ENCODE peak calls at places on chromosomes 12 and 14, in eight cellular contexts. One of them, this sample, is unnamed.

GRCh38 chr14:38409081-38409705 is 153.3 kb upstream of the CLEC14A start:
- DNase-seq in sigmoid colon: no peak
- DNase-seq in T-helper 9 cell: no peak
- DNase-seq in kidney glomerular epithelial cell: no peak
- DNase-seq in activated naive CD4-positive, alpha-beta T cell treated with Interleukin-2 at 50 U/mL for 16 hours: no peak
- DNase-seq in substantia nigra: no peak
- DNase-seq in heart left ventricle: no peak
- DNase-seq in globus pallidus: no peak
- DNase-seq in this sample: no peak

GRCh38 chr12:113689047-113689610 is 217.5 kb upstream of the LHX5 start:
- DNase-seq in heart left ventricle: no peak
- DNase-seq in globus pallidus: peak
- DNase-seq in substantia nigra: no peak
- DNase-seq in kidney glomerular epithelial cell: no peak
- DNase-seq in activated naive CD4-positive, alpha-beta T cell treated with Interleukin-2 at 50 U/mL for 16 hours: no peak
- DNase-seq in T-helper 9 cell: no peak
- DNase-seq in sigmoid colon: no peak
- DNase-seq in this sample: no peak

GRCh38 chr12:122399592-122400373 is 22.7 kb downstream of the CLIP1 start:
- DNase-seq in activated naive CD4-positive, alpha-beta T cell treated with Interleukin-2 at 50 U/mL for 16 hours: peak
- DNase-seq in substantia nigra: peak
- DNase-seq in heart left ventricle: peak
- DNase-seq in globus pallidus: peak
- DNase-seq in T-helper 9 cell: peak
- DNase-seq in sigmoid colon: peak
- DNase-seq in kidney glomerular epithelial cell: peak
- DNase-seq in this sample: no peak

GRCh38 chr12:88579941-88580871 is at the start of gene KITLG:
- DNase-seq in activated naive CD4-positive, alpha-beta T cell treated with Interleukin-2 at 50 U/mL for 16 hours: no peak
- DNase-seq in heart left ventricle: peak
- DNase-seq in kidney glomerular epithelial cell: peak
- DNase-seq in T-helper 9 cell: no peak
- DNase-seq in globus pallidus: peak
- DNase-seq in sigmoid colon: peak
- DNase-seq in substantia nigra: peak
- DNase-seq in this sample: peak

GRCh38 chr12:75890141-75890540 is 141.4 kb downstream of the PHLDA1 start:
- DNase-seq in activated naive CD4-positive, alpha-beta T cell treated with Interleukin-2 at 50 U/mL for 16 hours: no peak
- DNase-seq in heart left ventricle: no peak
- DNase-seq in T-helper 9 cell: no peak
- DNase-seq in kidney glomerular epithelial cell: no peak
- DNase-seq in substantia nigra: no peak
- DNase-seq in globus pallidus: peak
- DNase-seq in sigmoid colon: no peak
- DNase-seq in this sample: no peak

GRCh38 chr14:47009615-47010014 is 358.0 kb upstream of the RPL10L start:
- DNase-seq in heart left ventricle: no peak
- DNase-seq in T-helper 9 cell: no peak
- DNase-seq in substantia nigra: no peak
- DNase-seq in activated naive CD4-positive, alpha-beta T cell treated with Interleukin-2 at 50 U/mL for 16 hours: no peak
- DNase-seq in globus pallidus: no peak
- DNase-seq in sigmoid colon: no peak
- DNase-seq in kidney glomerular epithelial cell: no peak
- DNase-seq in this sample: no peak

GRCh38 chr12:40058721-40059190 is 47.1 kb downstream of the SLC2A13 start:
- DNase-seq in heart left ventricle: no peak
- DNase-seq in T-helper 9 cell: no peak
- DNase-seq in kidney glomerular epithelial cell: no peak
- DNase-seq in activated naive CD4-positive, alpha-beta T cell treated with Interleukin-2 at 50 U/mL for 16 hours: no peak
- DNase-seq in substantia nigra: no peak
- DNase-seq in globus pallidus: peak
- DNase-seq in sigmoid colon: no peak
- DNase-seq in this sample: no peak

GRCh38 chr14:31080060-31080459 is 53.9 kb upstream of the STRN3 start:
- DNase-seq in heart left ventricle: no peak
- DNase-seq in activated naive CD4-positive, alpha-beta T cell treated with Interleukin-2 at 50 U/mL for 16 hours: no peak
- DNase-seq in globus pallidus: no peak
- DNase-seq in kidney glomerular epithelial cell: no peak
- DNase-seq in sigmoid colon: no peak
- DNase-seq in substantia nigra: no peak
- DNase-seq in T-helper 9 cell: no peak
- DNase-seq in this sample: no peak

GRCh38 chr12:59927041-59927440 is 331.2 kb downstream of the SLC16A7 start:
- DNase-seq in globus pallidus: no peak
- DNase-seq in activated naive CD4-positive, alpha-beta T cell treated with Interleukin-2 at 50 U/mL for 16 hours: no peak
- DNase-seq in sigmoid colon: no peak
- DNase-seq in kidney glomerular epithelial cell: no peak
- DNase-seq in T-helper 9 cell: no peak
- DNase-seq in heart left ventricle: no peak
- DNase-seq in substantia nigra: no peak
- DNase-seq in this sample: no peak

GRCh38 chr12:108972226-108972757 is 48.6 kb downstream of the SVOP start:
- DNase-seq in activated naive CD4-positive, alpha-beta T cell treated with Interleukin-2 at 50 U/mL for 16 hours: no peak
- DNase-seq in heart left ventricle: no peak
- DNase-seq in T-helper 9 cell: no peak
- DNase-seq in kidney glomerular epithelial cell: no peak
- DNase-seq in globus pallidus: no peak
- DNase-seq in substantia nigra: no peak
- DNase-seq in sigmoid colon: no peak
- DNase-seq in this sample: no peak

GRCh38 chr14:95294320-95294719 is 25.4 kb downstream of the CLMN start:
- DNase-seq in sigmoid colon: no peak
- DNase-seq in kidney glomerular epithelial cell: no peak
- DNase-seq in globus pallidus: no peak
- DNase-seq in activated naive CD4-positive, alpha-beta T cell treated with Interleukin-2 at 50 U/mL for 16 hours: no peak
- DNase-seq in heart left ventricle: no peak
- DNase-seq in T-helper 9 cell: no peak
- DNase-seq in substantia nigra: no peak
- DNase-seq in this sample: no peak

GRCh38 chr12:101891462-101891971 is 14.1 kb downstream of the DRAM1 start:
- DNase-seq in substantia nigra: no peak
- DNase-seq in sigmoid colon: peak
- DNase-seq in globus pallidus: no peak
- DNase-seq in T-helper 9 cell: no peak
- DNase-seq in kidney glomerular epithelial cell: peak
- DNase-seq in activated naive CD4-positive, alpha-beta T cell treated with Interleukin-2 at 50 U/mL for 16 hours: no peak
- DNase-seq in heart left ventricle: no peak
- DNase-seq in this sample: no peak

GRCh38 chr12:46792925-46793324 is 32.9 kb downstream of the SLC38A4 start:
- DNase-seq in globus pallidus: no peak
- DNase-seq in substantia nigra: no peak
- DNase-seq in T-helper 9 cell: no peak
- DNase-seq in kidney glomerular epithelial cell: no peak
- DNase-seq in sigmoid colon: no peak
- DNase-seq in heart left ventricle: no peak
- DNase-seq in activated naive CD4-positive, alpha-beta T cell treated with Interleukin-2 at 50 U/mL for 16 hours: no peak
- DNase-seq in this sample: no peak

GRCh38 chr12:54596526-54596946 is 8.1 kb upstream of the PPP1R1A start:
- DNase-seq in T-helper 9 cell: peak
- DNase-seq in kidney glomerular epithelial cell: peak
- DNase-seq in globus pallidus: peak
- DNase-seq in activated naive CD4-positive, alpha-beta T cell treated with Interleukin-2 at 50 U/mL for 16 hours: peak
- DNase-seq in substantia nigra: peak
- DNase-seq in sigmoid colon: peak
- DNase-seq in heart left ventricle: peak
- DNase-seq in this sample: peak

GRCh38 chr14:33452982-33453381 is 497.9 kb downstream of the EGLN3 start:
- DNase-seq in activated naive CD4-positive, alpha-beta T cell treated with Interleukin-2 at 50 U/mL for 16 hours: no peak
- DNase-seq in sigmoid colon: no peak
- DNase-seq in substantia nigra: no peak
- DNase-seq in heart left ventricle: no peak
- DNase-seq in T-helper 9 cell: no peak
- DNase-seq in kidney glomerular epithelial cell: no peak
- DNase-seq in globus pallidus: no peak
- DNase-seq in this sample: no peak

GRCh38 chr12:56565510-56566101 is 44.0 kb downstream of the RBMS2 start:
- DNase-seq in kidney glomerular epithelial cell: peak
- DNase-seq in heart left ventricle: peak
- DNase-seq in T-helper 9 cell: no peak
- DNase-seq in sigmoid colon: peak
- DNase-seq in activated naive CD4-positive, alpha-beta T cell treated with Interleukin-2 at 50 U/mL for 16 hours: peak
- DNase-seq in globus pallidus: peak
- DNase-seq in substantia nigra: no peak
- DNase-seq in this sample: no peak

GRCh38 chr12:67220065-67220464 is 49.1 kb upstream of the CAND1 start:
- DNase-seq in sigmoid colon: no peak
- DNase-seq in substantia nigra: no peak
- DNase-seq in T-helper 9 cell: no peak
- DNase-seq in globus pallidus: no peak
- DNase-seq in kidney glomerular epithelial cell: no peak
- DNase-seq in activated naive CD4-positive, alpha-beta T cell treated with Interleukin-2 at 50 U/mL for 16 hours: no peak
- DNase-seq in heart left ventricle: no peak
- DNase-seq in this sample: peak

GRCh38 chr12:2306012-2306411 is 253.2 kb downstream of the CACNA1C start:
- DNase-seq in sigmoid colon: no peak
- DNase-seq in activated naive CD4-positive, alpha-beta T cell treated with Interleukin-2 at 50 U/mL for 16 hours: no peak
- DNase-seq in globus pallidus: no peak
- DNase-seq in heart left ventricle: no peak
- DNase-seq in substantia nigra: no peak
- DNase-seq in T-helper 9 cell: no peak
- DNase-seq in kidney glomerular epithelial cell: no peak
- DNase-seq in this sample: no peak

GRCh38 chr14:51302319-51303030 is 62.4 kb downstream of the TMX1 start:
- DNase-seq in activated naive CD4-positive, alpha-beta T cell treated with Interleukin-2 at 50 U/mL for 16 hours: no peak
- DNase-seq in T-helper 9 cell: no peak
- DNase-seq in heart left ventricle: no peak
- DNase-seq in globus pallidus: no peak
- DNase-seq in sigmoid colon: no peak
- DNase-seq in substantia nigra: no peak
- DNase-seq in kidney glomerular epithelial cell: no peak
- DNase-seq in this sample: no peak

GRCh38 chr12:132445884-132446471 is 44.0 kb upstream of the FBRSL1 start:
- DNase-seq in heart left ventricle: no peak
- DNase-seq in globus pallidus: no peak
- DNase-seq in activated naive CD4-positive, alpha-beta T cell treated with Interleukin-2 at 50 U/mL for 16 hours: peak
- DNase-seq in sigmoid colon: no peak
- DNase-seq in kidney glomerular epithelial cell: no peak
- DNase-seq in substantia nigra: no peak
- DNase-seq in T-helper 9 cell: peak
- DNase-seq in this sample: no peak

GRCh38 chr14:94045563-94046345 is 19.6 kb downstream of the OTUB2 start:
- DNase-seq in sigmoid colon: peak
- DNase-seq in T-helper 9 cell: no peak
- DNase-seq in globus pallidus: no peak
- DNase-seq in heart left ventricle: peak
- DNase-seq in kidney glomerular epithelial cell: no peak
- DNase-seq in activated naive CD4-positive, alpha-beta T cell treated with Interleukin-2 at 50 U/mL for 16 hours: no peak
- DNase-seq in substantia nigra: no peak
- DNase-seq in this sample: no peak

GRCh38 chr12:6363330-6364036 is 11.9 kb downstream of the SCNN1A start:
- DNase-seq in kidney glomerular epithelial cell: no peak
- DNase-seq in globus pallidus: no peak
- DNase-seq in sigmoid colon: peak
- DNase-seq in substantia nigra: no peak
- DNase-seq in heart left ventricle: peak
- DNase-seq in T-helper 9 cell: peak
- DNase-seq in activated naive CD4-positive, alpha-beta T cell treated with Interleukin-2 at 50 U/mL for 16 hours: peak
- DNase-seq in this sample: peak

This sample was measured in posterior cingulate gyrus.